ENCODE peak calls at places on chromosomes 2 and 18, in ten cellular contexts. One of them, this sample, is unnamed.

GRCh38 chr18:31049189-31049588 is 6.6 kb upstream of the DSC3 start:
- DNase-seq in choroid plexus epithelial cell: no peak
- DNase-seq in pancreas: no peak
- DNase-seq in dorsolateral prefrontal cortex: no peak
- DNase-seq in CD8-positive, alpha-beta T cell: no peak
- DNase-seq in heart left ventricle: no peak
- DNase-seq in lower lobe of right lung: no peak
- DNase-seq in HL-60: no peak
- DNase-seq in foreskin keratinocyte: peak
- DNase-seq in endothelial cell: no peak
- DNase-seq in this sample: no peak

GRCh38 chr2:98580656-98581284 is 27.5 kb downstream of the COA5 start:
- DNase-seq in choroid plexus epithelial cell: no peak
- DNase-seq in pancreas: no peak
- DNase-seq in dorsolateral prefrontal cortex: no peak
- DNase-seq in CD8-positive, alpha-beta T cell: no peak
- DNase-seq in heart left ventricle: no peak
- DNase-seq in lower lobe of right lung: no peak
- DNase-seq in HL-60: no peak
- DNase-seq in foreskin keratinocyte: no peak
- DNase-seq in endothelial cell: no peak
- DNase-seq in this sample: no peak

GRCh38 chr2:238775591-238775990 is 72.3 kb upstream of the TWIST2 start:
- DNase-seq in choroid plexus epithelial cell: no peak
- DNase-seq in pancreas: no peak
- DNase-seq in dorsolateral prefrontal cortex: no peak
- DNase-seq in CD8-positive, alpha-beta T cell: no peak
- DNase-seq in heart left ventricle: no peak
- DNase-seq in lower lobe of right lung: no peak
- DNase-seq in HL-60: no peak
- DNase-seq in foreskin keratinocyte: no peak
- DNase-seq in endothelial cell: no peak
- DNase-seq in this sample: no peak

GRCh38 chr18:58862851-58863538 is 1.7 kb upstream of the ZNF532 start:
- DNase-seq in choroid plexus epithelial cell: peak
- DNase-seq in pancreas: no peak
- DNase-seq in dorsolateral prefrontal cortex: no peak
- DNase-seq in CD8-positive, alpha-beta T cell: peak
- DNase-seq in heart left ventricle: peak
- DNase-seq in lower lobe of right lung: peak
- DNase-seq in HL-60: no peak
- DNase-seq in foreskin keratinocyte: no peak
- DNase-seq in endothelial cell: peak
- DNase-seq in this sample: no peak

GRCh38 chr2:12126325-12126724 is 379.9 kb downstream of the LPIN1 start:
- DNase-seq in choroid plexus epithelial cell: peak
- DNase-seq in pancreas: no peak
- DNase-seq in dorsolateral prefrontal cortex: no peak
- DNase-seq in CD8-positive, alpha-beta T cell: no peak
- DNase-seq in heart left ventricle: no peak
- DNase-seq in lower lobe of right lung: no peak
- DNase-seq in HL-60: no peak
- DNase-seq in foreskin keratinocyte: no peak
- DNase-seq in endothelial cell: no peak
- DNase-seq in this sample: no peak

GRCh38 chr2:205682239-205683021 is at the start of gene NRP2:
- DNase-seq in choroid plexus epithelial cell: peak
- DNase-seq in pancreas: peak
- DNase-seq in dorsolateral prefrontal cortex: peak
- DNase-seq in CD8-positive, alpha-beta T cell: peak
- DNase-seq in heart left ventricle: peak
- DNase-seq in lower lobe of right lung: peak
- DNase-seq in HL-60: peak
- DNase-seq in foreskin keratinocyte: peak
- DNase-seq in endothelial cell: peak
- DNase-seq in this sample: peak

GRCh38 chr2:134436706-134437105 is 182.8 kb downstream of the MGAT5 start:
- DNase-seq in choroid plexus epithelial cell: no peak
- DNase-seq in pancreas: no peak
- DNase-seq in dorsolateral prefrontal cortex: no peak
- DNase-seq in CD8-positive, alpha-beta T cell: no peak
- DNase-seq in heart left ventricle: no peak
- DNase-seq in lower lobe of right lung: no peak
- DNase-seq in HL-60: no peak
- DNase-seq in foreskin keratinocyte: peak
- DNase-seq in endothelial cell: no peak
- DNase-seq in this sample: no peak

GRCh38 chr2:18387479-18388206 is 172.8 kb downstream of the RDH14 start:
- DNase-seq in choroid plexus epithelial cell: peak
- DNase-seq in pancreas: peak
- DNase-seq in dorsolateral prefrontal cortex: peak
- DNase-seq in CD8-positive, alpha-beta T cell: peak
- DNase-seq in heart left ventricle: no peak
- DNase-seq in lower lobe of right lung: peak
- DNase-seq in HL-60: peak
- DNase-seq in foreskin keratinocyte: peak
- DNase-seq in endothelial cell: peak
- DNase-seq in this sample: peak

DNA sequence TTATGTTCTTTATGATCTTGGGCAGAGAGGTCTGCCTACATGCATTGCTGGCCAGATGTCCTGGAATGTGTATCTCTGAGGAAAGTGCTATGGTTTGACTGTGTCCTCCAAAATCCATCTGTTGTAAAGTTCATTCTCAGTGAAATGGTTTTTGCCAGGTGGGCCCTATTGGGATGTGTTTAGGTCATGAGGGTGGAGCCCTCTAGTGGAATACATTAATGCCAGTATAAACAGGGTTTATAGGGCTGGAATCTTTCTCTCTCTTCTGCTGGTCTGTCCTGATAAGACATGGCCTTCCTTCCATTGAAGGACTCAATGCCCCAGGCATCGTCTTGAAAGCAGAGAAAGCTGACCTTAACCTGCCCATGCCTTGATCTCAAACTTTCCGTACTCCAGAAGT is 258.5 kb downstream of the RPIA start:
- DNase-seq in choroid plexus epithelial cell: peak
- DNase-seq in pancreas: no peak
- DNase-seq in dorsolateral prefrontal cortex: no peak
- DNase-seq in CD8-positive, alpha-beta T cell: no peak
- DNase-seq in heart left ventricle: no peak
- DNase-seq in lower lobe of right lung: no peak
- DNase-seq in HL-60: no peak
- DNase-seq in foreskin keratinocyte: no peak
- DNase-seq in endothelial cell: peak
- DNase-seq in this sample: no peak
- TF ChIP-seq CTCF in choroid plexus epithelial cell: peak
- TF ChIP-seq CTCF in pancreas: no peak
- TF ChIP-seq CTCF in dorsolateral prefrontal cortex: no peak
- TF ChIP-seq CTCF in CD8-positive, alpha-beta T cell: no peak
- TF ChIP-seq CTCF in heart left ventricle: no peak
- TF ChIP-seq CTCF in lower lobe of right lung: peak
- TF ChIP-seq CTCF in HL-60: peak
- TF ChIP-seq CTCF in foreskin keratinocyte: peak
- TF ChIP-seq CTCF in endothelial cell: peak
- TF ChIP-seq CTCF in this sample: no peak

GRCh38 chr2:234102112-234102511 is 51.6 kb downstream of the SPP2 start:
- DNase-seq in choroid plexus epithelial cell: no peak
- DNase-seq in pancreas: no peak
- DNase-seq in dorsolateral prefrontal cortex: no peak
- DNase-seq in CD8-positive, alpha-beta T cell: no peak
- DNase-seq in heart left ventricle: no peak
- DNase-seq in lower lobe of right lung: no peak
- DNase-seq in HL-60: no peak
- DNase-seq in foreskin keratinocyte: peak
- DNase-seq in endothelial cell: no peak
- DNase-seq in this sample: peak
- TF ChIP-seq CTCF in choroid plexus epithelial cell: no peak
- TF ChIP-seq CTCF in pancreas: no peak
- TF ChIP-seq CTCF in dorsolateral prefrontal cortex: no peak
- TF ChIP-seq CTCF in CD8-positive, alpha-beta T cell: no peak
- TF ChIP-seq CTCF in heart left ventricle: no peak
- TF ChIP-seq CTCF in lower lobe of right lung: no peak
- TF ChIP-seq CTCF in HL-60: no peak
- TF ChIP-seq CTCF in foreskin keratinocyte: peak
- TF ChIP-seq CTCF in endothelial cell: no peak
- TF ChIP-seq CTCF in this sample: peak

GRCh38 chr2:53422979-53423378 is 344.6 kb upstream of the CHAC2 start:
- DNase-seq in choroid plexus epithelial cell: peak
- DNase-seq in pancreas: no peak
- DNase-seq in dorsolateral prefrontal cortex: no peak
- DNase-seq in CD8-positive, alpha-beta T cell: no peak
- DNase-seq in heart left ventricle: no peak
- DNase-seq in lower lobe of right lung: no peak
- DNase-seq in HL-60: peak
- DNase-seq in foreskin keratinocyte: peak
- DNase-seq in endothelial cell: peak
- DNase-seq in this sample: peak
- TF ChIP-seq CTCF in choroid plexus epithelial cell: peak
- TF ChIP-seq CTCF in pancreas: no peak
- TF ChIP-seq CTCF in dorsolateral prefrontal cortex: peak
- TF ChIP-seq CTCF in CD8-positive, alpha-beta T cell: no peak
- TF ChIP-seq CTCF in heart left ventricle: peak
- TF ChIP-seq CTCF in lower lobe of right lung: peak
- TF ChIP-seq CTCF in HL-60: peak
- TF ChIP-seq CTCF in foreskin keratinocyte: peak
- TF ChIP-seq CTCF in endothelial cell: no peak
- TF ChIP-seq CTCF in this sample: no peak

GRCh38 chr2:68387408-68388350 is 22.6 kb downstream of the PLEK start:
- DNase-seq in choroid plexus epithelial cell: no peak
- DNase-seq in pancreas: no peak
- DNase-seq in dorsolateral prefrontal cortex: no peak
- DNase-seq in CD8-positive, alpha-beta T cell: no peak
- DNase-seq in heart left ventricle: no peak
- DNase-seq in lower lobe of right lung: no peak
- DNase-seq in HL-60: peak
- DNase-seq in foreskin keratinocyte: no peak
- DNase-seq in endothelial cell: no peak
- DNase-seq in this sample: no peak
- TF ChIP-seq CTCF in choroid plexus epithelial cell: no peak
- TF ChIP-seq CTCF in pancreas: no peak
- TF ChIP-seq CTCF in dorsolateral prefrontal cortex: no peak
- TF ChIP-seq CTCF in CD8-positive, alpha-beta T cell: no peak
- TF ChIP-seq CTCF in heart left ventricle: no peak
- TF ChIP-seq CTCF in lower lobe of right lung: no peak
- TF ChIP-seq CTCF in HL-60: no peak
- TF ChIP-seq CTCF in foreskin keratinocyte: no peak
- TF ChIP-seq CTCF in endothelial cell: no peak
- TF ChIP-seq CTCF in this sample: no peak

GRCh38 chr2:50606860-50607259 is 425.1 kb downstream of the NRXN1 start:
- DNase-seq in choroid plexus epithelial cell: peak
- DNase-seq in pancreas: no peak
- DNase-seq in dorsolateral prefrontal cortex: no peak
- DNase-seq in CD8-positive, alpha-beta T cell: no peak
- DNase-seq in heart left ventricle: no peak
- DNase-seq in lower lobe of right lung: no peak
- DNase-seq in HL-60: no peak
- DNase-seq in foreskin keratinocyte: no peak
- DNase-seq in endothelial cell: no peak
- DNase-seq in this sample: no peak
- TF ChIP-seq CTCF in choroid plexus epithelial cell: peak
- TF ChIP-seq CTCF in pancreas: no peak
- TF ChIP-seq CTCF in dorsolateral prefrontal cortex: peak
- TF ChIP-seq CTCF in CD8-positive, alpha-beta T cell: no peak
- TF ChIP-seq CTCF in heart left ventricle: no peak
- TF ChIP-seq CTCF in lower lobe of right lung: no peak
- TF ChIP-seq CTCF in HL-60: no peak
- TF ChIP-seq CTCF in foreskin keratinocyte: peak
- TF ChIP-seq CTCF in endothelial cell: no peak
- TF ChIP-seq CTCF in this sample: no peak

This sample was measured in prostate gland.